ENCODE peak calls at places on chromosomes 11 and 22, in ten cellular contexts. N is SK-N-SH treated with all-trans-retinoic acid at 6 μM for 48 hours; L is omental fat pad; H is activated CD8-positive, alpha-beta T cell treated with anti-CD3 and anti-CD28 coated beads for 36 hours; O is left cardiac atrium; W is right cardiac atrium; M is stimulated activated naive CD8-positive, alpha-beta T cell treated with anti-CD3 and anti-CD28 coated beads, Interleukin-15, Interleukin-2, amounts not matched to agents 100 U/mL and 50 U/mL, for 24 hours; X is upper lobe of right lung; E is Right ventricle myocardium superior; R is left lung. J is an unnamed sample.

GRCh38 chr11:63763506-63764200 is 4.9 kb downstream of the ZFTA start:
- ATAC-seq in O (peak), R (no peak), L (peak), W (peak), H (no peak), E (peak), X (no peak), M (no peak), N (no peak), J (no peak)

GRCh38 chr11:118921121-118921928 is 4.4 kb downstream of the BCL9L start:
- ATAC-seq in X (peak), M (no peak), L (peak), H (no peak), W (peak), N (no peak), E (peak), R (peak), O (peak), J (no peak)

GRCh38 chr11:16577490-16577889 is 161.0 kb upstream of the C11orf58 start:
- ATAC-seq in O (no peak), R (no peak), N (no peak), H (no peak), M (no peak), L (no peak), W (no peak), X (no peak), E (no peak), J (no peak)

GRCh38 chr11:117717485-117718314 is 79.3 kb downstream of the DSCAML1 start:
- ATAC-seq in O (peak), H (no peak), X (peak), L (peak), W (peak), M (no peak), N (no peak), E (peak), R (peak), J (no peak)

GRCh38 chr22:40123387-40123786 is 54.3 kb upstream of the TNRC6B start:
- ATAC-seq in X (no peak), E (peak), W (peak), H (no peak), R (no peak), N (no peak), O (peak), M (no peak), L (no peak), J (no peak)

GRCh38 chr11:8310743-8311298 is 47.1 kb upstream of the LMO1 start:
- ATAC-seq in H (no peak), R (no peak), X (no peak), L (no peak), O (no peak), E (no peak), W (no peak), M (no peak), N (no peak), J (no peak)

GRCh38 chr11:120224872-120225371 is 14.1 kb downstream of the OAF start:
- ATAC-seq in E (peak), H (peak), O (peak), R (peak), X (peak), M (no peak), N (no peak), L (peak), W (peak), J (peak)

GRCh38 chr11:120334894-120335462 is 1.2 kb upstream of the ARHGEF12 start:
- ATAC-seq in N (peak), O (peak), W (peak), M (no peak), L (peak), E (peak), X (peak), R (peak), H (peak), J (no peak)

GRCh38 chr11:126712017-126712625 is 288.4 kb downstream of the KIRREL3 start:
- ATAC-seq in L (no peak), X (no peak), H (no peak), R (no peak), O (no peak), N (peak), M (no peak), W (peak), E (no peak), J (no peak)

GRCh38 chr11:59172345-59173079 is 580 bp downstream of the DTX4 start:
- ATAC-seq in R (peak), H (peak), O (peak), W (peak), L (peak), M (peak), E (peak), X (peak), N (peak), J (peak)

GRCh38 chr11:77449784-77450183 is 24.1 kb downstream of the PAK1 start:
- ATAC-seq in R (no peak), M (peak), O (no peak), L (no peak), H (peak), E (no peak), N (no peak), W (no peak), X (no peak), J (no peak)

GRCh38 chr11:128086794-128087193 is 500.6 kb downstream of the ETS1 start:
- ATAC-seq in R (no peak), E (no peak), M (no peak), O (no peak), H (peak), W (no peak), X (no peak), N (no peak), L (no peak), J (no peak)

GRCh38 chr11:3000032-3000961 is 8.2 kb upstream of the NAP1L4 start:
- ATAC-seq in O (peak), R (peak), N (peak), E (peak), M (no peak), L (no peak), X (peak), W (peak), H (no peak), J (no peak)

GRCh38 chr11:36343436-36343835 is 47.3 kb downstream of the PRR5L start:
- ATAC-seq in X (no peak), N (no peak), E (no peak), L (no peak), W (no peak), H (peak), O (no peak), M (peak), R (no peak), J (no peak)

GRCh38 chr11:3954448-3955298 is 99.2 kb downstream of the STIM1 start:
- ATAC-seq in E (no peak), X (no peak), R (peak), W (no peak), N (no peak), O (no peak), M (peak), H (peak), L (no peak), J (no peak)

GRCh38 chr11:103659138-103659734 is 377.2 kb upstream of the DDI1 start:
- ATAC-seq in N (peak), O (no peak), E (no peak), L (no peak), M (no peak), W (peak), H (no peak), R (no peak), X (no peak), J (no peak)

GRCh38 chr11:46889251-46889650 is 29.1 kb downstream of the LRP4 start:
- ATAC-seq in E (no peak), O (peak), M (no peak), H (no peak), W (peak), N (no peak), L (no peak), R (no peak), X (no peak), J (no peak)

GRCh38 chr11:121348220-121348875 is 55.8 kb downstream of the SC5D start:
- ATAC-seq in N (no peak), O (no peak), H (no peak), X (no peak), M (no peak), R (no peak), E (no peak), L (no peak), W (no peak), J (no peak)

GRCh38 chr11:60500276-60500935 is 7.8 kb downstream of the MS4A12 start:
- ATAC-seq in M (no peak), L (no peak), N (no peak), H (no peak), W (no peak), R (no peak), X (no peak), O (no peak), E (no peak), J (peak)

GRCh38 chr11:46293616-46294015 is 16.2 kb downstream of the CREB3L1 start:
- ATAC-seq in L (no peak), R (no peak), X (no peak), E (no peak), H (no peak), N (peak), M (no peak), O (no peak), W (no peak), J (no peak)

GRCh38 chr11:13003726-13004493 is 5.2 kb upstream of the RASSF10 start:
- ATAC-seq in X (no peak), M (no peak), H (no peak), R (no peak), O (no peak), W (peak), E (no peak), L (no peak), N (no peak), J (no peak)

GRCh38 chr11:113286509-113287497 is 27.6 kb upstream of the TTC12 start:
- ATAC-seq in E (peak), R (no peak), N (no peak), W (no peak), M (no peak), L (no peak), O (peak), X (no peak), H (no peak), J (no peak)

GRCh38 chr22:29751139-29751538 is 15.7 kb downstream of the ZMAT5 start:
- ATAC-seq in W (no peak), N (no peak), E (no peak), H (peak), O (no peak), R (peak), X (peak), M (peak), L (no peak), J (no peak)

GRCh38 chr22:40709752-40710413 is 30.6 kb downstream of the MCHR1 start:
- ATAC-seq in R (peak), W (peak), X (peak), H (no peak), N (peak), L (no peak), O (peak), M (no peak), E (peak), J (no peak)

GRCh38 chr11:70192666-70193410 is 10.3 kb upstream of the FADD start:
- ATAC-seq in X (no peak), W (no peak), R (no peak), O (no peak), H (no peak), L (no peak), N (no peak), E (no peak), M (no peak), J (no peak)

GRCh38 chr11:6586434-6587359 is 16.7 kb downstream of the RRP8 start:
- ATAC-seq in M (peak), N (peak), L (no peak), W (peak), X (peak), O (peak), E (peak), H (no peak), R (no peak), J (no peak)

J was measured in stimulated activated memory B cell treated with anti-CD40 and anti-IgM and Interleukin-4, amounts not matched to agents 10 μg/mL and 1 μg/mL and 100 μg/mL, for 72 hours.